ENCODE peak calls at places on chromosome 1, in ten cellular contexts. J is IMR-90, X is HepG2, D is uterus, K is endothelial cell of umbilical vein, Z is esophagus squamous epithelium, T is body of pancreas, N is ovary, W is Peyer's patch, C is heart left ventricle. P is an unnamed sample.

GRCh38 chr1:204992499-204992898 is 50.5 kb upstream of the CNTN2 start:
- DNase-seq in D (no peak), N (no peak), J (no peak), K (no peak), C (no peak), X (no peak), T (peak; percentile 39), Z (no peak), W (no peak), P (no peak)

GRCh38 chr1:79811173-79811572 is 804.6 kb upstream of the ADGRL4 start:
- DNase-seq in J (peak; percentile 88), D (no peak), K (peak; percentile 89), N (no peak), C (no peak), T (no peak), Z (no peak), W (no peak), X (no peak), P (no peak)

GRCh38 chr1:226738995-226739695 is at the start of gene ITPKB:
- DNase-seq in C (peak; percentile 82), W (peak; percentile 80), T (peak; percentile 73), N (peak; percentile 55), D (peak; percentile 84), J (peak; percentile 65), Z (no peak), X (no peak), K (peak; percentile 91), P (peak; percentile 52)

GRCh38 chr1:241644259-241644658 is 4.1 kb upstream of the CHML start:
- DNase-seq in N (no peak), W (no peak), C (no peak), T (no peak), Z (no peak), X (no peak), J (no peak), K (no peak), D (no peak), P (no peak)

GRCh38 chr1:179314928-179315327 is 21.3 kb downstream of the SOAT1 start:
- DNase-seq in D (no peak), T (no peak), N (no peak), X (no peak), J (peak; percentile 28), C (no peak), W (no peak), K (no peak), Z (no peak), P (no peak)

GRCh38 chr1:34816332-34816731 is 23.5 kb downstream of the GJA4 start:
- DNase-seq in C (no peak), D (no peak), X (no peak), T (no peak), Z (no peak), K (no peak), J (no peak), N (no peak), W (no peak), P (no peak)

GRCh38 chr1:223834660-223835263 is 11.0 kb downstream of the TP53BP2 start:
- DNase-seq in T (no peak), X (no peak), D (no peak), J (peak; percentile 95), C (no peak), K (no peak), N (no peak), Z (no peak), W (no peak), P (no peak)

GRCh38 chr1:19010995-19011696 is 54.7 kb upstream of the IFFO2 start:
- DNase-seq in W (peak; percentile 37), K (peak; percentile 89), T (peak; percentile 94), N (peak; percentile 22), J (peak; percentile 97), D (peak; percentile 89), X (peak; percentile 95), C (no peak), Z (no peak), P (peak; percentile 69)

GRCh38 chr1:160032165-160032827 is 506 bp upstream of the PIGM start:
- DNase-seq in T (no peak), Z (no peak), J (no peak), X (no peak), N (no peak), C (no peak), K (peak; percentile 13), W (no peak), D (no peak), P (no peak)

GRCh38 chr1:64686828-64687724 is 57.8 kb upstream of the RAVER2 start:
- DNase-seq in J (peak; percentile 65), W (no peak), N (no peak), C (no peak), Z (no peak), D (no peak), X (peak; percentile 37), K (peak; percentile 88), T (peak; percentile 46), P (no peak)

GRCh38 chr1:31587720-31588423 is 11.6 kb downstream of the TINAGL1 start:
- DNase-seq in T (peak; percentile 76), X (peak; percentile 40), N (peak; percentile 53), J (no peak), Z (no peak), C (peak; percentile 79), W (peak; percentile 28), D (peak; percentile 73), K (peak; percentile 86), P (no peak)

GRCh38 chr1:172670316-172670715 is 11.4 kb downstream of the FASLG start:
- DNase-seq in N (no peak), J (no peak), W (no peak), C (no peak), X (no peak), Z (no peak), K (no peak), D (no peak), T (no peak), P (no peak)

GRCh38 chr1:110004583-110004982 is 20.0 kb downstream of the AHCYL1 start:
- DNase-seq in W (no peak), Z (no peak), C (no peak), X (no peak), D (no peak), N (no peak), K (no peak), T (no peak), J (no peak), P (no peak)

GRCh38 chr1:101366513-101367215 is 129.8 kb downstream of the S1PR1 start:
- DNase-seq in K (peak; percentile 91), C (no peak), J (peak; percentile 53), Z (no peak), X (no peak), D (no peak), T (no peak), N (no peak), W (no peak), P (no peak)

GRCh38 chr1:25502957-25503356 is 40.4 kb upstream of the LDLRAP1 start:
- DNase-seq in N (no peak), X (no peak), Z (no peak), D (no peak), T (no peak), C (no peak), W (no peak), K (peak; percentile 16), J (peak; percentile 79), P (no peak)

GRCh38 chr1:233518344-233518743 is 95.6 kb upstream of the KCNK1 start:
- DNase-seq in W (no peak), X (no peak), T (peak; percentile 16), J (no peak), K (no peak), C (no peak), D (no peak), Z (no peak), N (no peak), P (no peak)
- TF ChIP-seq CTCF in W (peak; percentile 43), X (peak; percentile 13), T (peak; percentile 11), J (no peak), K (peak; percentile 25), C (peak; percentile 61), D (peak; percentile 36), Z (no peak), N (no peak), P (no peak)

GRCh38 chr1:155049651-155050559 is 1.2 kb upstream of the ADAM15 start:
- DNase-seq in Z (no peak), T (no peak), N (no peak), J (peak; percentile 69), W (no peak), K (no peak), C (no peak), D (no peak), X (no peak), P (no peak)

GRCh38 chr1:155051777-155052398 is 772 bp downstream of the ADAM15 start:
- DNase-seq in D (peak; percentile 72), K (peak; percentile 45), T (peak; percentile 61), C (peak; percentile 80), J (peak; percentile 13), Z (no peak), X (no peak), N (peak; percentile 51), W (peak; percentile 32), P (peak; percentile 92)

GRCh38 chr1:155051342-155051776 is 243 bp downstream of the ADAM15 start:
- DNase-seq in C (no peak), X (no peak), J (no peak), K (no peak), Z (no peak), N (no peak), T (no peak), D (no peak), W (no peak), P (no peak)

GRCh38 chr1:155052412-155053400 is 1.6 kb downstream of the ADAM15 start:
- DNase-seq in K (peak; percentile 59), J (no peak), D (peak; percentile 62), N (no peak), T (no peak), X (no peak), C (peak; percentile 83), Z (no peak), W (peak; percentile 31), P (no peak)

GRCh38 chr1:155050560-155051341 is at the start of gene ADAM15:
- DNase-seq in Z (no peak), X (peak; percentile 66), C (peak; percentile 86), W (peak; percentile 77), J (peak; percentile 53), N (peak; percentile 73), T (peak; percentile 84), K (peak; percentile 81), D (peak; percentile 72), P (peak; percentile 97)
- TF ChIP-seq POLR2A in Z (peak; percentile 30), X (no peak), C (no peak), W (peak; percentile 88), J (no peak), N (no peak), T (peak; percentile 40), K (no peak), D (no peak), P (no peak)

GRCh38 chr1:14941865-14942264 is 211.7 kb upstream of the TMEM51 start:
- DNase-seq in Z (no peak), K (no peak), J (no peak), N (no peak), T (no peak), D (no peak), X (no peak), C (no peak), W (no peak), P (no peak)
- H3K4me3 ChIP-seq in Z (no peak overlapping the region), K (no peak overlapping the region), J (no peak overlapping the region), N (no peak overlapping the region), T (no peak overlapping the region), D (no peak overlapping the region), X (no peak overlapping the region), C (no peak overlapping the region), W (no peak overlapping the region), P (no peak overlapping the region)

DNA sequence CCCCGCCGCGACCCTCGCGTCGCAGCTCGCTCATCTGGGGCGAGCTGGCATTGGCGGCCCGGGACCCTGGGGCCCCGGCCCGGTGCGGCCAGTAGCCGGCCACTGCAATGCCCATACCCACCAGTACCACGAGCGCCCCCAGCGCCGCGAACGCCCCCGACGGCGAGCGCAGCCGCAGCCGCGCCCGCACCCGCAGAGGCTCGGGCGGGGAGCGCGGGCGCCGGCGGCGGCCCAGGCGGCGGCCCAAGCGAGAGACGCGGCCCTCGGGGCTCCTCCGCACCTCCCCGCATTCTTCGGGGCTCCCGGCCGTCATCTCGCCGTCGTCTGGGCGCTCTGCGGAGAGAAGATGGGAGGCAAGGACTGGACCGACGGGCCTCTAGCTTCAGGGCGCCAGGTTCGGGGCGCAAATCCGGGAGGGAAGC is 2.2 kb downstream of the TMEM200B start:
- DNase-seq in C (no peak), X (no peak), T (no peak), Z (no peak), J (no peak), D (peak; percentile 46), N (peak; percentile 44), K (no peak), W (no peak), P (no peak)
- TF ChIP-seq CTCF in C (no peak), X (no peak), T (no peak), Z (no peak), J (no peak), D (no peak), N (no peak), K (no peak), W (no peak), P (no peak)

P was measured in lower leg skin.